ENCODE peak calls at places on chromosomes 11 and 22, in seven cellular contexts. H, D, U, Z, B, J and V are unnamed samples.

GRCh38 chr11:126766425-126766824 is 234.1 kb downstream of the KIRREL3 start:
- DNase-seq in H (no peak), D (no peak), U (no peak), Z (peak; percentile 11), B (no peak), J (no peak), V (peak; percentile 24)

GRCh38 chr11:29435421-29435820 is 581.4 kb downstream of the KCNA4 start:
- DNase-seq in H (no peak), D (no peak), U (no peak), Z (no peak), B (no peak), J (no peak), V (no peak)

GRCh38 chr11:78809931-78810481 is 235.3 kb upstream of the NARS2 start:
- DNase-seq in H (no peak), D (no peak), U (no peak), Z (no peak), B (no peak), J (no peak), V (no peak)

GRCh38 chr11:76371170-76371569 is 9.8 kb downstream of the THAP12 start:
- DNase-seq in H (no peak), D (peak; percentile 13), U (no peak), Z (no peak), B (no peak), J (no peak), V (no peak)

GRCh38 chr11:78063440-78064181 is at the start of gene THRSP:
- DNase-seq in H (no peak), D (no peak), U (no peak), Z (no peak), B (no peak), J (no peak), V (no peak)

GRCh38 chr11:58330861-58331260 is 28.0 kb downstream of the OR5B17 start:
- DNase-seq in H (no peak), D (no peak), U (no peak), Z (no peak), B (no peak), J (no peak), V (no peak)

GRCh38 chr11:91857194-91857593 is 367.4 kb upstream of the FAT3 start:
- DNase-seq in H (no peak), D (no peak), U (no peak), Z (no peak), B (no peak), J (no peak), V (no peak)

GRCh38 chr11:76329983-76330382 is 50.9 kb downstream of the THAP12 start:
- DNase-seq in H (no peak), D (no peak), U (no peak), Z (no peak), B (no peak), J (peak; percentile 57), V (peak; percentile 68)

GRCh38 chr11:29305456-29306232 is 711.2 kb downstream of the KCNA4 start:
- DNase-seq in H (no peak), D (no peak), U (no peak), Z (no peak), B (no peak), J (no peak), V (no peak)

GRCh38 chr11:12377824-12378593 is 638 bp downstream of the PARVA start:
- DNase-seq in H (no peak), D (no peak), U (peak; percentile 18), Z (peak; percentile 9), B (no peak), J (peak; percentile 90), V (peak; percentile 93)

GRCh38 chr11:127223633-127224032 is 223.1 kb upstream of the KIRREL3 start:
- DNase-seq in H (no peak), D (no peak), U (no peak), Z (no peak), B (no peak), J (no peak), V (no peak)

GRCh38 chr11:121449626-121450025 is 2.5 kb upstream of the SORL1 start:
- DNase-seq in H (no peak), D (no peak), U (no peak), Z (no peak), B (no peak), J (no peak), V (no peak)

GRCh38 chr11:34250732-34251639 is 106.8 kb downstream of the ABTB2 start:
- DNase-seq in H (peak; percentile 43), D (peak; percentile 31), U (peak; percentile 65), Z (peak; percentile 50), B (peak; percentile 60), J (peak; percentile 56), V (peak; percentile 62)

GRCh38 chr11:46557684-46558151 is 36.1 kb downstream of the AMBRA1 start:
- DNase-seq in H (no peak), D (no peak), U (no peak), Z (no peak), B (no peak), J (no peak), V (no peak)

GRCh38 chr22:42436402-42436801 is 4.2 kb upstream of the NFAM1 start:
- DNase-seq in H (no peak), D (no peak), U (no peak), Z (no peak), B (no peak), J (no peak), V (no peak)

GRCh38 chr22:49305215-49305965 is 522.3 kb downstream of the BRD1 start:
- DNase-seq in H (peak; percentile 19), D (peak; percentile 48), U (peak; percentile 50), Z (peak; percentile 72), B (no peak), J (peak; percentile 89), V (peak; percentile 95)

GRCh38 chr11:117809236-117810055 is 12.4 kb upstream of the DSCAML1 start:
- DNase-seq in H (no peak), D (no peak), U (peak; percentile 44), Z (peak; percentile 76), B (no peak), J (peak; percentile 87), V (peak; percentile 88)

DNA sequence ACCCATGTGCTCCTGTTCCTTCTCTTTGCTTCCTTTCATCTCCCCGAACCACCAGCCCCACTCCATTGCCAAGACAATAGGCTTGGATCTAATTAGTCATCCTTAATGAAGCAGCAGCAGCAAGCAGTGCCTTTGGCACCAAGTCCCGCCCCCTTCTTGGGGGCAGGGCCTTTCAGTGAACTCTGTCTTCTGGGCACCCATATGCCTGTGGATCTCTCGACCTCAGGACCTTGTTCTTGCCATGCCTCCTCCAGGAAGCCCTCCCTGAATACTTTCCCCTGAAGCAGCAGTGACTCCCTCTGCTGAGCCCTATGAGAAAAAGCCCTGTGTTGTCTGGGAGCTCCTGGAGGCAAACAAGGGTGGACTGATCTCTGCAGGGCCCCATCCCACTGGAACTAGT is 32.1 kb downstream of the ARHGEF17 start:
- DNase-seq in H (no peak), D (no peak), U (no peak), Z (no peak), B (no peak), J (no peak), V (no peak)
- H3K4me3 ChIP-seq in H (no peak overlapping the region), D (no peak overlapping the region), U (no peak overlapping the region), Z (no peak overlapping the region), B (no peak overlapping the region), J (no peak overlapping the region), V (no peak overlapping the region)

DNA sequence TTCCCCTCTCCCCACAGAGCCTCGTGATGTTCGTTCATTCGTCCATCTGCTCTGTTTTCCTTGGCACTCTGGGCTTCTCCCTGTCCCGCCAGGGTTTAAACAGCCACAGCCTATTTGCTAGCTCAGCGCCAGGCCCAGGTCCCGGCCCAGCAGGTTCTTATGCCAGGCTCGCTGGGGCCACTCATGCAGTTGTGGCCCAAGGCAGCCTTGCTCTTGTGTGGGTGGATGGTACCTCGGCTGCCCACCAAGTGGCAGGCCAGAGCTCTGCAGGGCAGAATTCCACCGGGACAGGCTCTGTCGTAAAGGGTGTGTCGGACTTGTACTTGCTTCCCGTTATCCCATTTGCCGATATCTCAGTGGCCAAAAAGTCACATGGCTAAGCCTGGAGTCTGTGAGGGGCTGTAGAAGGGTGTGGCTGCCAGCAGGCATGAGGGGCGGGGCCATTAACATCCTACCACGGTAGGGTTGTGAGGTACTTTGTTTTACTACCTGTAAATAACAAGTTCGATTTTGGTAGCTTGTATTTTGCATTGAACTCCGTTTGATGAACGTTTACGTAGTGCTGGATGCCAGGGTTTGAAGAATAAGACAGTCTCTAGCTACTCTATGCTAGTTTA is 7.9 kb downstream of the FAM118A start:
- DNase-seq in H (peak; percentile 42), D (no peak), U (no peak), Z (no peak), B (no peak), J (peak; percentile 30), V (peak; percentile 75)
- H3K27me3 ChIP-seq in H (no peaks in the 10 kb centered on the region), D (no peaks in the 10 kb centered on the region), U (no peaks in the 10 kb centered on the region), Z (no peaks in the 10 kb centered on the region), B (no peaks in the 10 kb centered on the region), J (no peaks in the 10 kb centered on the region), V (no peaks in the 10 kb centered on the region)

GRCh38 chr11:102395720-102396358 is 48.8 kb downstream of the BIRC2 start:
- DNase-seq in H (no peak), D (no peak), U (no peak), Z (no peak), B (no peak), J (no peak), V (no peak)
- H3K36me3 ChIP-seq in H (peaks cover 55% of the 10 kb centered on the region), D (peaks cover 12% of the 10 kb centered on the region), U (peaks cover 17% of the 10 kb centered on the region), Z (peaks cover 55% of the 10 kb centered on the region), B (peaks cover 45% of the 10 kb centered on the region), J (peaks cover 16% of the 10 kb centered on the region), V (no peaks in the 10 kb centered on the region)

GRCh38 chr22:44366372-44367310 is 53.9 kb upstream of the SHISAL1 start:
- DNase-seq in H (no peak), D (no peak), U (no peak), Z (no peak), B (no peak), J (no peak), V (no peak)
- H3K4me3 ChIP-seq in H (no peak overlapping the region), D (no peak overlapping the region), U (no peak overlapping the region), Z (no peak overlapping the region), B (no peak overlapping the region), J (no peak overlapping the region), V (no peak overlapping the region)

DNA sequence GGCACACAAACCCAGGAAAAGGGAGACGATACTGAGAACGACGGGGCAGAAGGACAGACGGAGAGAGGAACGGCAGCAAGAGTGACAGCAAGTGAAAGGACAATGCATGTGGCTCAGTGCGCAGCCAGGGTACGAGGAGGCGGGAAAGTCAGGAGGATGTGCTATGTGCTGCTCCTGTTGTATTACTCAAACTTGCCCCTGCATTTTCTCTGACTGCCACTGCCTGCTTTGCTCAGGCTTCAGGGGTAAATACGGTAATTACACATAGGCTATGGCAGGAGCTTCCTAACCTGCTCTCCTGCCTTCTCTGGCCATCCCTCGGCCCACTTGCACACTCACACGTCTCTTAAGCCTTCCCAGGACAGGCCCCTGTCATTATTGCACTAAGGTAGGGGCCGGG is 94.8 kb downstream of the FEZ1 start:
- DNase-seq in H (no peak), D (no peak), U (no peak), Z (no peak), B (no peak), J (no peak), V (no peak)
- H3K27me3 ChIP-seq in H (peaks cover 3% of the 10 kb centered on the region), D (no peaks in the 10 kb centered on the region), U (peaks cover 4% of the 10 kb centered on the region), Z (peaks cover 55% of the 10 kb centered on the region), B (peaks cover 4% of the 10 kb centered on the region), J (no peaks in the 10 kb centered on the region), V (peaks cover 4% of the 10 kb centered on the region)

DNA sequence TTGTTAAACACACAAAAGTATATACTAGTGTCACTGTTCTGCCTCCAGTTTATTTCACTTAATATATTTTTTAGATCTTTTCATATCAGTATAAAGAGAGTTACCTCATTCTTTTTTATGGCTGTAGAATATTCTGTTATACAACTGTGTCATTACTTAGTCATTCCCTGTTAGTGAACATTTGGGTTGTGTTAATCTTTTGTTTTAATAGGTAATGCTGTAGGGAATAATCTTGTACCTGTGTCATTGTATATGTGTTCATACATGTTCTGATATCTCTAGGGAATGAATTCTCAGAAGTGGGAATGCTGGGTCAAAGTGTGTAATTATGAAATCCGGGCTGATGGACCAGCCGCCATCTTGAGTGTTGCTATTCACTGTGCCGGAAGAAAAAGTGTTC is 71.4 kb downstream of the SWAP70 start:
- DNase-seq in H (no peak), D (no peak), U (no peak), Z (no peak), B (no peak), J (no peak), V (no peak)
- H3K36me3 ChIP-seq in H (peaks cover 36% of the 10 kb centered on the region), D (peaks cover 8% of the 10 kb centered on the region), U (peaks cover 3% of the 10 kb centered on the region), Z (no peaks in the 10 kb centered on the region), B (no peaks in the 10 kb centered on the region), J (peaks cover 15% of the 10 kb centered on the region), V (peaks cover 17% of the 10 kb centered on the region)